ENCODE peak calls at places on chromosomes 13 and 19, in ten cellular contexts. M, L, F, O, J, N, V, A, P and C are unnamed samples.

GRCh38 chr19:1717970-1718264 is 35.4 kb upstream of the ONECUT3 start:
- DNase-seq in J (no peak), O (no peak), V (no peak), L (no peak), P (no peak), N (no peak), F (no peak), M (no peak), A (no peak), C (no peak)

GRCh38 chr13:26498524-26499208 is 58.8 kb upstream of the WASF3 start:
- DNase-seq in J (no peak), O (no peak), N (no peak), A (peak), L (no peak), M (peak), P (no peak), F (no peak), V (no peak), C (no peak)

GRCh38 chr13:49183672-49184315 is 36.3 kb upstream of the MLNR start:
- DNase-seq in M (no peak), J (no peak), F (no peak), V (no peak), O (no peak), P (no peak), N (no peak), A (peak), L (no peak), C (no peak)

GRCh38 chr19:30890033-30890432 is 459.2 kb downstream of the TSHZ3 start:
- DNase-seq in A (no peak), M (no peak), V (no peak), J (no peak), P (no peak), F (no peak), O (no peak), N (no peak), L (no peak), C (no peak)

GRCh38 chr19:14369399-14370168 is 11.7 kb upstream of the ADGRE5 start:
- DNase-seq in F (no peak), M (peak), N (no peak), J (no peak), P (no peak), O (peak), A (peak), L (peak), V (no peak), C (no peak)

GRCh38 chr13:95571941-95572340 is 19.4 kb downstream of the CLDN10 start:
- DNase-seq in V (no peak), F (no peak), M (no peak), N (no peak), J (no peak), P (no peak), A (no peak), L (no peak), O (no peak), C (no peak)

GRCh38 chr13:110790371-110790770 is 76.9 kb downstream of the ING1 start:
- DNase-seq in L (no peak), P (no peak), A (no peak), F (no peak), V (no peak), N (no peak), M (no peak), O (no peak), J (no peak), C (no peak)

GRCh38 chr13:66660013-66660804 is 569.9 kb downstream of the PCDH9 start:
- DNase-seq in P (no peak), F (no peak), A (peak), L (no peak), J (no peak), N (no peak), O (no peak), M (peak), V (no peak), C (no peak)

GRCh38 chr19:57633832-57634131 is 814 bp downstream of the ZNF211 start:
- DNase-seq in O (no peak), A (no peak), M (no peak), L (no peak), N (no peak), P (no peak), J (no peak), F (no peak), V (no peak), C (no peak)

GRCh38 chr19:5022066-5022860 is 53.4 kb downstream of the KDM4B start:
- DNase-seq in F (no peak), V (no peak), J (no peak), O (no peak), L (no peak), P (no peak), A (no peak), N (no peak), M (no peak), C (no peak)

GRCh38 chr19:6287269-6287885 is 7.6 kb upstream of the MLLT1 start:
- DNase-seq in J (no peak), P (no peak), N (no peak), L (no peak), M (no peak), V (no peak), A (no peak), O (no peak), F (no peak), C (no peak)